ENCODE peak calls at places on chromosomes 6 and 20, in eight cellular contexts. D, N, E, U, W, A, P and G are unnamed samples. For H3K4me1 and H3K36me3, the result is how much of the 10 kb centered on the place peaks cover.

GRCh38 chr6:148203281-148203925 is 139.2 kb upstream of the SASH1 start:
- DNase-seq in W (peak), U (peak), N (no peak), A (no peak), P (no peak), D (no peak), E (no peak), G (no peak)

GRCh38 chr20:60228255-60228654 is 270.0 kb downstream of the CDH26 start:
- DNase-seq in P (no peak), D (no peak), E (no peak), U (no peak), W (no peak), A (no peak), N (peak), G (peak)

GRCh38 chr6:33632603-33633039 is 11.5 kb downstream of the ITPR3 start:
- DNase-seq in U (peak), D (peak), W (peak), A (no peak), N (no peak), E (peak), P (no peak), G (no peak)

GRCh38 chr20:23459431-23460112 is 6.9 kb upstream of the CST11 start:
- DNase-seq in E (no peak), D (no peak), U (no peak), W (no peak), P (no peak), A (no peak), N (no peak), G (no peak)

GRCh38 chr6:24126586-24127192 is 674 bp downstream of the NRSN1 start:
- DNase-seq in N (no peak), A (no peak), P (no peak), W (peak), D (no peak), U (peak), E (peak), G (no peak)

GRCh38 chr20:41276317-41276751 is 41.2 kb downstream of the ZHX3 start:
- DNase-seq in A (no peak), E (no peak), U (peak), W (no peak), P (no peak), N (no peak), D (peak), G (no peak)

GRCh38 chr20:33729101-33729500 is 2.7 kb upstream of the ZNF341 start:
- DNase-seq in N (no peak), P (no peak), W (no peak), U (no peak), D (no peak), A (no peak), E (no peak), G (no peak)

GRCh38 chr6:77292564-77293546 is 170.4 kb downstream of the HTR1B start:
- DNase-seq in U (peak), W (peak), E (no peak), P (no peak), A (no peak), D (no peak), N (no peak), G (no peak)

GRCh38 chr20:34311118-34312023 is 8.2 kb upstream of the AHCY start:
- DNase-seq in A (no peak), P (no peak), U (peak), D (no peak), W (no peak), N (no peak), E (no peak), G (no peak)

GRCh38 chr20:57844626-57845596 is 135.1 kb upstream of the PMEPA1 start:
- DNase-seq in D (no peak), E (no peak), P (no peak), W (no peak), N (no peak), A (no peak), U (no peak), G (peak)

GRCh38 chr6:166511316-166511715 is 75.2 kb downstream of the RAMACL start:
- DNase-seq in D (no peak), N (no peak), P (no peak), A (no peak), U (no peak), W (no peak), E (no peak), G (no peak)

GRCh38 chr6:105594821-105595220 is 191.9 kb upstream of the PREP start:
- DNase-seq in A (no peak), P (no peak), D (no peak), N (no peak), U (no peak), E (no peak), W (peak), G (no peak)

GRCh38 chr20:41424025-41424424 is 57.4 kb upstream of the EMILIN3 start:
- DNase-seq in D (no peak), U (no peak), W (no peak), P (no peak), A (no peak), N (no peak), E (no peak), G (no peak)

GRCh38 chr20:9583151-9583550 is 68.8 kb downstream of the LAMP5 start:
- DNase-seq in A (no peak), U (no peak), N (no peak), D (no peak), W (no peak), P (no peak), E (no peak), G (no peak)

GRCh38 chr6:79250107-79250514 is 15.6 kb upstream of the HMGN3 start:
- DNase-seq in E (no peak), N (no peak), D (no peak), A (no peak), W (no peak), P (no peak), U (no peak), G (no peak)

GRCh38 chr20:22604815-22605214 is 20.4 kb upstream of the FOXA2 start:
- DNase-seq in A (no peak), U (no peak), D (no peak), E (no peak), P (no peak), N (no peak), W (no peak), G (no peak)

GRCh38 chr6:31660224-31660997 is at the start of gene C6orf47:
- DNase-seq in E (peak), W (peak), P (peak), D (peak), N (peak), U (peak), A (peak), G (peak)

GRCh38 chr20:36344517-36345132 is 38.5 kb downstream of the DLGAP4 start:
- DNase-seq in W (peak), P (peak), A (no peak), N (no peak), D (no peak), E (peak), U (peak), G (no peak)

GRCh38 chr20:17667445-17667844 is 14.6 kb downstream of the RRBP1 start:
- DNase-seq in U (no peak), N (no peak), W (no peak), A (no peak), E (no peak), P (no peak), D (no peak), G (no peak)

GRCh38 chr6:105164418-105164817 is 15.4 kb downstream of the POPDC3 start:
- DNase-seq in U (peak), D (peak), W (peak), A (no peak), P (no peak), E (no peak), N (no peak), G (no peak)

GRCh38 chr6:132228894-132229293 is 172.4 kb downstream of the MOXD1 start:
- DNase-seq in N (no peak), P (no peak), A (no peak), E (no peak), W (peak), U (no peak), D (no peak), G (no peak)

GRCh38 chr6:35391240-35391968 is 49.0 kb downstream of the PPARD start:
- DNase-seq in N (no peak), P (no peak), A (no peak), E (no peak), D (no peak), U (peak), W (peak), G (no peak)

GRCh38 chr20:59004763-59005522 is 2.1 kb downstream of the CTSZ start:
- DNase-seq in P (peak), A (peak), D (peak), E (peak), W (no peak), N (peak), U (no peak), G (no peak)

GRCh38 chr6:4510317-4510716 is 265.9 kb upstream of the CDYL start:
- DNase-seq in D (no peak), A (no peak), W (no peak), E (no peak), P (no peak), N (no peak), U (no peak), G (no peak)

GRCh38 chr6:142685852-142686718 is 258.9 kb downstream of the HIVEP2 start:
- DNase-seq in N (no peak), A (no peak), U (no peak), E (no peak), W (no peak), P (no peak), D (no peak), G (no peak)

GRCh38 chr6:124560836-124561585 is 401.2 kb upstream of the RNF217 start:
- DNase-seq in E (no peak), A (no peak), W (no peak), N (no peak), U (no peak), P (no peak), D (no peak), G (no peak)

GRCh38 chr20:31721408-31722332 is 998 bp downstream of the BCL2L1 start:
- DNase-seq in P (peak), D (peak), U (no peak), E (no peak), W (no peak), N (peak), A (no peak), G (no peak)

GRCh38 chr6:70221025-70221714 is 81.7 kb downstream of the COL9A1 start:
- DNase-seq in W (peak), E (no peak), A (no peak), N (no peak), P (no peak), D (no peak), U (peak), G (no peak)

GRCh38 chr6:161242779-161243693 is 30.8 kb downstream of the AGPAT4 start:
- DNase-seq in A (no peak), U (peak), D (peak), P (no peak), E (no peak), W (peak), N (peak), G (peak)

GRCh38 chr6:103872219-103872618 is 987.5 kb downstream of the HACE1 start:
- DNase-seq in P (no peak), E (no peak), N (no peak), A (no peak), U (no peak), D (no peak), W (no peak), G (no peak)

GRCh38 chr6:35810831-35811698 is 5.9 kb downstream of the LHFPL5 start:
- DNase-seq in A (no peak), N (peak), E (no peak), D (no peak), P (no peak), U (peak), W (peak), G (no peak)

GRCh38 chr20:61577065-61577464 is 325.0 kb downstream of the CDH4 start:
- DNase-seq in A (no peak), E (no peak), D (no peak), P (no peak), U (no peak), N (no peak), W (no peak), G (no peak)

GRCh38 chr6:42279144-42279781 is 61.6 kb upstream of the MRPS10 start:
- DNase-seq in W (peak), U (peak), P (no peak), D (peak), N (no peak), E (peak), A (no peak), G (no peak)

GRCh38 chr20:63027425-63028389 is 20.9 kb upstream of the BHLHE23 start:
- DNase-seq in D (no peak), W (no peak), U (no peak), N (peak), E (no peak), P (peak), A (no peak), G (no peak)

GRCh38 chr6:106569444-106569843 is 59.9 kb downstream of the RTN4IP1 start:
- DNase-seq in A (no peak), N (no peak), D (no peak), P (no peak), W (peak), U (no peak), E (no peak), G (no peak)

DNA sequence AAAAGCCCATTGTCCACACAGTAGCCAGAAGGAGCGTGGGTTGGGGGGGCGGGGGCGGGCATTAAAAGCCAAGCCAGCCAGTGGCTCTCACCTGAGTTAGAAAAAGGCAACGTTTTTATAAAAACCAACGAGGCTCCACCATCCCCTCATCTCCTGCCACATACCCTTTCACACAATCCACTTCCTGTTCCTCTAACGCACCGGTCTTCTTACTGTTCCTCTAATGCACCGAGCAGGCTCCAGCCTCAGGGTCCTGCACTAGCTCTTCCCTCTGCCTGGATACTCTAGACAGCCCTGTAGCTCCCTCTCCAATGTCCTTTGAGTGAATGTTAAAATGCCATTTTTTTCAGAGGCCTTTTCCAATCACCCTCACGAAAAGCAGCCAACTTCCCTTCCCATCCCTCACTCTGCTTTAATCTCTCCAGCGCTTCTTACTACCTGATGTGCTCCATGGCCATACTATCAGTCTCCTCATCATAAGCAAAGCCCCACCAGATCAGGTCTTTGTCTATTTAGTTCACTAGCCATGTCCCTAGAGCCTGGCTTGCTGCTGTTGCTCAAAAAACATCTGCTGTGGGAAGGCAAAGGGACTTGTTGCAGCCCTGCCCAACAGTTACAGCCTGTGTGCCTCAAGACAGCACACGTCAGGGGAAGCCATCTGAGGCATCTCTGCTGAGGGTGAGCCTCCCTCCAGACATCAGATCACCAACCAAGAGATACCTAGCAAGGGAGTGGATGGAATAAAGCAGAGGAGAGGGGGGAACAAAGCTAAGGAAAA is 4.0 kb downstream of the FKBP1A start:
- DNase-seq in E (no peak), A (no peak), U (no peak), W (no peak), P (no peak), N (no peak), D (no peak), G (no peak)
- H3K4me1 ChIP-seq in E (half or more), A (under half), U (under half), W (under half), P (half or more), N (half or more), D (half or more), G (half or more)

GRCh38 chr20:137668-138131 is 4.7 kb upstream of the DEFB126 start:
- DNase-seq in D (no peak), W (no peak), P (no peak), U (no peak), A (no peak), E (no peak), N (no peak), G (no peak)
- TF ChIP-seq CTCF in D (no peak), W (peak), P (peak), U (no peak), A (no peak), E (no peak), N (peak), G (no peak)

GRCh38 chr20:19730716-19731115 is 27.3 kb upstream of the RIN2 start:
- DNase-seq in D (no peak), U (no peak), N (no peak), A (no peak), W (no peak), E (no peak), P (no peak), G (no peak)
- H3K36me3 ChIP-seq in D (under half), U (under half), N (under half), A (under half), W (under half), E (under half), P (under half), G (under half)

DNA sequence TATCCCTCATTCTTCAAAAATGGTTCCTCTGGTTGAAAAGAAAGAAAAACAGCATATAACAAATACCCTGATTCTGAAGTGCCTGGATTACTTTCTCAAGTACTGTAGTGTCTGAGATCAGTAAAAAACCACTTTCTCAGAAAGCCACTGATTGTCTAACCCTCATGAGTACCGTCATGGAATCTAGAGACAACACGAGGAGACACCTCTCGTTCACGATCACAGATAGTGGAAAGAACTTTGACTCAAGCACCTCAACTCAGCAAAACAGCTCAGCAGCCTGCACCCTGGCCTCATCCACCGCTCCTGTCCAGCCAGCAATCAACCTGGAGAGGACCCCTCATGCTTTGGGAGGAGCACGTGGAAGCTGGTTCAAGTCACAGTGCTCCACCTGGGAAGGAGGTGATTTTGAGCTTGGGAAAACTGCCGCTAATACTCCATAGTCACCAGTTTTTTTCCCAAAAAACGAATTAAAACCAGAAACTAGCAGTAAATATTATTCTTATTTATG is 1.0 kb downstream of the SCML4 start:
- DNase-seq in N (no peak), D (no peak), U (no peak), P (no peak), W (no peak), A (no peak), E (no peak), G (no peak)
- H3K4me1 ChIP-seq in N (under half), D (under half), U (under half), P (under half), W (under half), A (under half), E (under half), G (under half)

DNA sequence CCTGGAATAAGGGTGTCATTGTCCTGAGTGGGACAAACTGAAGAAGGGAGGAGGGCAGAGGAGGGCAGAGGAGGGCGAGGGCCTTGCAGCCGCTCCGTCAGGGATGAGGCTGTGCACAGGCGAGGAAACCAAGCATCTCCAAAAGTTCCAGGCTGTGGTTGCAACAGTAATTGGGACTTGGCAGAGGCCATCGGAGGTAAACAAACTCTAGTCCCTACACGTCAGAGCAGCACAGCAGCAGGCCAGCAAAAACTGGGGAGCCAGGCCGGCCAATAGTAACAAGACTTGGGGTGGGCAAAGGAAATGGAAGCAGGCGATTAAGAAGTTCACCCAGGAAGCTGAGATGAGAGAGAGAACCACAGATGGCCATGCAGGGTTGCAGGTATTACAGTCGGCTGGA is 142.8 kb downstream of the SMOC2 start:
- DNase-seq in P (no peak), W (no peak), N (no peak), A (no peak), U (no peak), D (no peak), E (no peak), G (no peak)
- TF ChIP-seq CTCF in P (no peak), W (no peak), N (no peak), A (no peak), U (no peak), D (no peak), E (no peak), G (no peak)

GRCh38 chr6:157907651-157908050 is 74.0 kb upstream of the SYNJ2 start:
- DNase-seq in U (no peak), E (no peak), A (no peak), D (no peak), W (no peak), P (no peak), N (no peak), G (no peak)

GRCh38 chr6:157904999-157905398 is 76.7 kb upstream of the SYNJ2 start:
- DNase-seq in U (no peak), P (no peak), W (no peak), A (no peak), N (no peak), E (no peak), D (no peak), G (no peak)

GRCh38 chr6:157908369-157909281 is 73.0 kb upstream of the SYNJ2 start:
- DNase-seq in A (no peak), P (no peak), E (no peak), D (no peak), W (no peak), U (no peak), N (no peak), G (no peak)

GRCh38 chr6:157905590-157906337 is 75.9 kb upstream of the SYNJ2 start:
- DNase-seq in W (no peak), N (no peak), P (no peak), D (no peak), U (no peak), E (no peak), A (no peak), G (no peak)

DNA sequence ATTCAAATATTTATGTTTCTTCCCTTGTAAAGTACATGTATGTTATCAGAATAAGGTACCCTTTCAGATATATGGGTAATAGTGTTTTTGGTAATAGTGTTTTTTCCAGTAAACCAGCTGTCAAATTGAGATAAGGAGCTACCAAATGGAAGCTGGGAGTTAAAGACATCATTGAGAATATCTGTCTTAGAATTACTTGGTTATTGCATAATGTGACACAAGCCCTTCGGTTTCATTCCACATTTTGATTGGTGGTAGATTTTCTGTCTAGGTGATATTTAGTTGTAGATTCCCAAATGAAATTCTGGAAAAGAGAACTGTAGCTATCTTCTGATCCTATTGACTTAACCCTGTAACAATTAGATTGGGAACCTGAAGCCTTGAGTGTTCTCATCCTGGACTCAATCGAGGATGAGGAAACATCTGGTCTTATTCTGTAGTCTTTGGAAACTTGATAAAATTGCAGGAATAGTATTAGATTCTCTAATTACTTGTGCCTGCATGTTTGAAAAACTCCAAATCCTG is 75.1 kb upstream of the SYNJ2 start:
- DNase-seq in P (no peak), D (no peak), N (no peak), E (no peak), W (no peak), U (no peak), A (no peak), G (no peak)
- H3K36me3 ChIP-seq in P (half or more), D (half or more), N (under half), E (under half), W (under half), U (under half), A (under half), G (under half)

GRCh38 chr6:37103169-37104039 is 66.5 kb upstream of the PIM1 start:
- DNase-seq in N (peak), U (no peak), P (peak), D (peak), A (peak), E (peak), W (no peak), G (peak)
- H3K4me1 ChIP-seq in N (under half), U (under half), P (under half), D (under half), A (under half), E (under half), W (under half), G (under half)